ENCODE peak calls at places on chromosomes 6 and 20, in six cellular contexts. O is adrenal gland; I is HEK293T; L is activated CD4-positive, alpha-beta memory T cell treated with anti-CD3 and anti-CD28 coated beads, Interleukin-2, amount 10 ng/mL, durations not matched to agents 7 days and 5 days; C is activated naive CD4-positive, alpha-beta T cell treated with Interleukin-2 at 50 U/mL for 16 hours; B is activated T-cell treated with anti-CD3 and anti-CD28 coated beads for 1 hour. Z is an unnamed sample.

GRCh38 chr20:38139919-38140753 is 24.9 kb downstream of the TGM2 start:
- DNase-seq in I (peak), B (no peak), L (no peak), O (no peak), C (no peak), Z (no peak)

GRCh38 chr6:34473967-34474366 is 8.1 kb downstream of the PACSIN1 start:
- DNase-seq in O (no peak), C (no peak), L (no peak), I (no peak), B (no peak), Z (no peak)

GRCh38 chr6:150392452-150393220 is 23.8 kb downstream of the IYD start:
- DNase-seq in L (no peak), O (no peak), B (no peak), C (no peak), I (no peak), Z (no peak)

GRCh38 chr6:36699290-36699689 is 1.7 kb downstream of the RAB44 start:
- DNase-seq in C (no peak), I (no peak), B (no peak), O (no peak), L (no peak), Z (no peak)

GRCh38 chr20:19976595-19977372 is 40.4 kb upstream of the NAA20 start:
- DNase-seq in B (no peak), I (no peak), O (no peak), C (no peak), L (no peak), Z (peak)

GRCh38 chr6:103122766-103123601 is 1729.5 kb downstream of the GRIK2 start:
- DNase-seq in L (no peak), I (peak), B (no peak), C (no peak), O (peak), Z (peak)

GRCh38 chr20:7806831-7807230 is 133.4 kb downstream of the HAO1 start:
- DNase-seq in B (no peak), C (no peak), L (no peak), O (no peak), I (no peak), Z (no peak)

GRCh38 chr6:84768442-84769174 is 4.2 kb upstream of the TBX18 start:
- DNase-seq in L (no peak), I (peak), B (no peak), O (no peak), C (no peak), Z (no peak)

GRCh38 chr6:150934380-150934779 is 68.9 kb downstream of the MTHFD1L start:
- DNase-seq in O (no peak), C (no peak), L (no peak), B (no peak), I (no peak), Z (no peak)

GRCh38 chr6:41815587-41815986 is 28.1 kb downstream of the TOMM6 start:
- DNase-seq in C (no peak), B (no peak), L (no peak), O (no peak), I (no peak), Z (no peak)

GRCh38 chr6:79384845-79385244 is 150.4 kb upstream of the HMGN3 start:
- DNase-seq in B (no peak), C (no peak), I (peak), L (no peak), O (no peak), Z (no peak)

GRCh38 chr20:17225891-17226409 is 890 bp upstream of the PCSK2 start:
- DNase-seq in I (peak), B (no peak), C (no peak), L (no peak), O (peak), Z (no peak)

GRCh38 chr6:149354009-149354408 is 36.5 kb downstream of the TAB2 start:
- DNase-seq in L (no peak), I (no peak), O (no peak), C (no peak), B (no peak), Z (no peak)

GRCh38 chr6:164928366-164929154 is 380.8 kb downstream of the C6orf118 start:
- DNase-seq in I (no peak), B (no peak), L (no peak), O (no peak), C (no peak), Z (no peak)

GRCh38 chr20:46021361-46022359 is 7.4 kb upstream of the SLC12A5 start:
- DNase-seq in B (no peak), O (peak), I (peak), L (peak), C (peak), Z (peak)

GRCh38 chr20:3812259-3812681 is 8.1 kb upstream of the AP5S1 start:
- DNase-seq in L (no peak), O (no peak), C (no peak), I (no peak), B (no peak), Z (no peak)

GRCh38 chr6:108156180-108156937 is 9.5 kb upstream of the NR2E1 start:
- DNase-seq in O (no peak), I (no peak), C (no peak), L (no peak), B (no peak), Z (peak)

GRCh38 chr6:25601797-25602679 is 50.0 kb upstream of the SCGN start:
- DNase-seq in I (peak), C (no peak), B (no peak), O (no peak), L (no peak), Z (peak)

Z was measured in HAP-1.